ENCODE peak calls at places on chromosomes 12 and 14, in four cellular contexts. Y, H, Q and O are unnamed samples.
A peak's percentile ranks its signal among the peaks of the same experiment; 100 is the strongest.

GRCh38 chr12:115709410-115710065 is 568.0 kb downstream of the MED13L start:
- DNase-seq in Y (peak; percentile 55), H (no peak), Q (peak; percentile 69), O (no peak)

GRCh38 chr12:29537292-29537691 is 39.8 kb upstream of the OVCH1 start:
- DNase-seq in Y (no peak), H (no peak), Q (no peak), O (no peak)

GRCh38 chr12:47881826-47882427 is 22.9 kb downstream of the VDR start:
- DNase-seq in Y (no peak), H (no peak), Q (no peak), O (no peak)

GRCh38 chr12:58710896-58711295 is 209.4 kb downstream of the LRIG3 start:
- DNase-seq in Y (no peak), H (no peak), Q (no peak), O (no peak)

GRCh38 chr14:56899829-56900228 is 89.5 kb upstream of the OTX2 start:
- DNase-seq in Y (no peak), H (no peak), Q (no peak), O (no peak)

GRCh38 chr14:55125403-55125802 is 3.6 kb upstream of the LGALS3 start:
- DNase-seq in Y (no peak), H (no peak), Q (no peak), O (no peak)

GRCh38 chr12:91687052-91688017 is 458.3 kb downstream of the BTG1 start:
- DNase-seq in Y (no peak), H (no peak), Q (no peak), O (no peak)

GRCh38 chr12:124518051-124518932 is 49.1 kb downstream of the NCOR2 start:
- DNase-seq in Y (peak; percentile 100), H (peak; percentile 99), Q (peak; percentile 98), O (no peak)

GRCh38 chr12:2198088-2198501 is 145.3 kb downstream of the CACNA1C start:
- DNase-seq in Y (no peak), H (peak; percentile 44), Q (peak; percentile 66), O (peak; percentile 52)

GRCh38 chr12:67721216-67721615 is 72.7 kb downstream of the DYRK2 start:
- DNase-seq in Y (no peak), H (no peak), Q (peak; percentile 61), O (no peak)

GRCh38 chr14:34111933-34112332 is 161.1 kb upstream of the EGLN3 start:
- DNase-seq in Y (no peak), H (no peak), Q (no peak), O (no peak)

GRCh38 chr12:89469361-89469760 is 55.2 kb downstream of the GALNT4 start:
- DNase-seq in Y (no peak), H (no peak), Q (no peak), O (no peak)

GRCh38 chr14:29668201-29668600 is 259.4 kb downstream of the PRKD1 start:
- DNase-seq in Y (no peak), H (no peak), Q (no peak), O (no peak)

GRCh38 chr14:47917344-47917954 is 242.0 kb upstream of the MDGA2 start:
- DNase-seq in Y (no peak), H (no peak), Q (no peak), O (peak; percentile 16)

GRCh38 chr12:1692221-1692620 is 1.4 kb downstream of the ADIPOR2 start:
- DNase-seq in Y (no peak), H (no peak), Q (no peak), O (no peak)

GRCh38 chr12:83818888-83819287 is 1093.7 kb downstream of the SLC6A15 start:
- DNase-seq in Y (no peak), H (peak; percentile 20), Q (peak; percentile 39), O (no peak)

GRCh38 chr12:46187023-46187422 is 81.8 kb downstream of the SLC38A1 start:
- DNase-seq in Y (peak; percentile 37), H (peak; percentile 60), Q (peak; percentile 40), O (no peak)

GRCh38 chr14:59262717-59263469 is 74.4 kb downstream of the DAAM1 start:
- DNase-seq in Y (no peak), H (peak; percentile 48), Q (no peak), O (no peak)

GRCh38 chr12:107322063-107322462 is 228.7 kb upstream of the CRY1 start:
- DNase-seq in Y (no peak), H (no peak), Q (no peak), O (no peak)

GRCh38 chr12:108548954-108549521 is 11.9 kb downstream of the SART3 start:
- DNase-seq in Y (no peak), H (no peak), Q (no peak), O (no peak)

GRCh38 chr12:10140001-10140400 is 10.0 kb upstream of the CLEC7A start:
- DNase-seq in Y (no peak), H (no peak), Q (no peak), O (no peak)

GRCh38 chr14:20789230-20789813 is 8.3 kb downstream of the RNASE6 start:
- DNase-seq in Y (no peak), H (no peak), Q (no peak), O (no peak)

GRCh38 chr12:96036765-96037455 is 1.5 kb upstream of the LTA4H start:
- DNase-seq in Y (no peak), H (no peak), Q (no peak), O (no peak)

GRCh38 chr14:50527970-50528369 is 4.4 kb downstream of the MAP4K5 start:
- DNase-seq in Y (no peak), H (no peak), Q (no peak), O (no peak)

GRCh38 chr12:77943466-77943865 is 112.8 kb downstream of the NAV3 start:
- DNase-seq in Y (no peak), H (peak; percentile 15), Q (no peak), O (no peak)

GRCh38 chr12:119301367-119301766 is 33.2 kb upstream of the CCDC60 start:
- DNase-seq in Y (no peak), H (no peak), Q (no peak), O (no peak)
- H3K4me1 ChIP-seq in Y (no peaks in the 10 kb centered on the region), H (no peaks in the 10 kb centered on the region), Q (no peaks in the 10 kb centered on the region), O (peaks cover 1% of the 10 kb centered on the region)

DNA sequence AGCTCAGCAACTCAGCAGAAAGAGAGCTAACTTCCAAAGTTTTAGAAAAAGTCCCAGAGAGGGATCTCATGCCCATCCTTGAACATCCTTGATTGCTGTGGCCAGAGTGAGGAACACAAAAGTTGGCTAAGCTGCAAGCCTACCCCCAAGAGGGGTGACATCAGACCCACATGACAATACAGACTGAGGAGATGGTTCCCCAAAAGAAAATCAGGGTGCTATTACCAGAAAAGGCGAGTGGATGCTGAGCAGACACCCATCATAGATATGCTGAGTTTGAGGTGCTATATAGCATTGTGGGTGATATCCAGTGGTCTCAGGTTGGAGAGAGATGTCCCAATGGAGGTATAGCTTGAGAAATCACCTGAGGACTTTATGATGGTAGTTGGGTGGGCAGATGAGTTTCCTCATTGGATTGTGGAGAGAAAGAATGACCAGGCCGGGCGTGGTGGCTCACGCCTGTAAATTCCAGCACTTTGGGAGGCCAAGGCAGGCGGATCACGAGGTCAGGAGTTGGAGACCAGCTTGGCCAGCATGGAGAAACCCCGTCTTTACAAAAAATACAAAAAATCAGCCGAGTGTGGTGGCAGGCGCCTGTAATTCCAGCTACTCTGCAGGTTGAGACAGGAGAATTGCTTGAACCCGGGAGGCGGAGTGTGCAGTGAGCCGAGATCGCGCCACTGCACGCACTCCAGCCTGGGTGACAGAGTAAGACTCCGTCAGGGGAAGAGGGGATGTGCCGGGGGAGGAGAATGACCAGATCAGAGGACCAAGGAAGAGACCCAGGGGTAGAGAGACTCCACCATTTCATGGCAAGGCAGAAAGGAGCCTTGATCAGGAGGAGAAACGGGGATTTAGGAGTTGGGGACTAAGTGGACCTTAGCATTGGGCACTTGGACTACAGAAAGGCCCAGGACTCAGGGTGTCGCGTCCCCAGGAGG is 881 bp upstream of the PCK2 start:
- DNase-seq in Y (no peak), H (no peak), Q (no peak), O (no peak)
- H3K4me3 ChIP-seq in Y (peak overlapping the region; percentile 76), H (peak overlapping the region; percentile 66), Q (peak overlapping the region; percentile 94), O (no peak overlapping the region)

GRCh38 chr14:106174206-106174605 is 647.8 kb downstream of the TMEM121 start:
- DNase-seq in Y (no peak), H (no peak), Q (no peak), O (no peak)
- H3K27ac ChIP-seq in Y (no peak overlapping the region), H (no peak overlapping the region), Q (no peak overlapping the region), O (no peak overlapping the region)

DNA sequence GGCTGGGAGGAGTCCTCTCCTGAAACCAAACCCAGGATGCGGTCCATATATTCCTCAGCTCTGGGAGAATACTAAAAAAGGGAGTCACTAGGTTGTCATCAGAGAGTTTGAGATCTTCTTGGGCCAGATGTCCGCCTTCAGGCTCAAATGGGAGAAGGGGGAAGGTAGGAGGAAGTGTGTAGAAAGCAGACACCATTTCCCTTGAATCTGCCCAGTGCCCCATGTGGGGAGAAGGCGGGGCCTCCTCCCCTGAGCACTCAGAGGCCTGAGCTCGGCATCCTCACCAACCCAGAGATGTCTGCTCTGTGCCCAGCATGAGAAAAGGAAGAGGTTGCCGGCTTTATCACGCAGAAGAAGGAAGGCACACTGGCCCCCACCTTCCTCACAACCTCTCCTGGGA is 37.3 kb downstream of the LTBP2 start:
- DNase-seq in Y (no peak), H (no peak), Q (peak; percentile 23), O (no peak)
- H3K4me1 ChIP-seq in Y (peaks cover 79% of the 10 kb centered on the region), H (no peaks in the 10 kb centered on the region), Q (peaks cover 10% of the 10 kb centered on the region), O (peaks cover 1% of the 10 kb centered on the region)

DNA sequence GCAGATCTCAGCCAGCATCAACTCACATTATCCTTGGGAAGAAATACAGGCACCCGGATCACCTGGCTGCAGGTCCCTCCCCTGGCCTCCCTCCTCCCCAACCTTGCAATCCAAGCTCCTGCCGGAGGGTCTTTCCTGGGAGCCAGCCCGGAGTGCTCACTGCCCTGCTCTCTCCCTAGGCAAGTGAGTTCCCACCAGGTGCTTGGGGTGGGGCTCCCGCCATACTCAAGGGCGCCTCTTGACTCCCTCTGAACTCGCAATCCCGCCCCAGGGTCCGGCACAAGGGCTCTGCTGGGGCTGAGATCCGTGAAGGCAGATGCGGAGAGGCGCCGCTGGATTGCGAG is 1.2 kb upstream of the CEP170B start:
- DNase-seq in Y (no peak), H (no peak), Q (no peak), O (no peak)
- H3K4me3 ChIP-seq in Y (peak overlapping the region; percentile 44), H (peak overlapping the region; percentile 85), Q (peak overlapping the region; percentile 58), O (peak overlapping the region; percentile 80)